ENCODE peak calls at places on chromosomes 4 and X, in ten cellular contexts. One of them, this sample, is unnamed.

GRCh38 chr4:19711871-19712270 is 539.8 kb upstream of the SLIT2 start:
- DNase-seq in AG10803: peak
- DNase-seq in NCI-H1105 treated with DMSO at 0.1 percent for 48 hours: no peak
- DNase-seq in stimulated activated CD4-positive, alpha-beta T cell treated with anti-CD3 and anti-CD28 coated beads, TNF-alpha, amount 100 ng/mL, for 4 hours: no peak
- DNase-seq in iris pigment epithelial cell: peak
- DNase-seq in lower leg skin: no peak
- DNase-seq in lung microvascular endothelial cell: peak
- DNase-seq in C1 segment of cervical spinal cord: no peak
- DNase-seq in tibial nerve: no peak
- DNase-seq in activated gamma-delta T cell: no peak
- DNase-seq in this sample: no peak

GRCh38 chrX:139081965-139082364 is 370.4 kb upstream of the FGF13 start:
- DNase-seq in AG10803: no peak
- DNase-seq in NCI-H1105 treated with DMSO at 0.1 percent for 48 hours: no peak
- DNase-seq in stimulated activated CD4-positive, alpha-beta T cell treated with anti-CD3 and anti-CD28 coated beads, TNF-alpha, amount 100 ng/mL, for 4 hours: no peak
- DNase-seq in iris pigment epithelial cell: no peak
- DNase-seq in lower leg skin: no peak
- DNase-seq in lung microvascular endothelial cell: no peak
- DNase-seq in C1 segment of cervical spinal cord: no peak
- DNase-seq in tibial nerve: no peak
- DNase-seq in activated gamma-delta T cell: no peak
- DNase-seq in this sample: no peak

GRCh38 chr4:112515278-112516075 is 503 bp downstream of the NEUROG2 start:
- DNase-seq in AG10803: no peak
- DNase-seq in NCI-H1105 treated with DMSO at 0.1 percent for 48 hours: peak
- DNase-seq in stimulated activated CD4-positive, alpha-beta T cell treated with anti-CD3 and anti-CD28 coated beads, TNF-alpha, amount 100 ng/mL, for 4 hours: no peak
- DNase-seq in iris pigment epithelial cell: peak
- DNase-seq in lower leg skin: peak
- DNase-seq in lung microvascular endothelial cell: peak
- DNase-seq in C1 segment of cervical spinal cord: no peak
- DNase-seq in tibial nerve: no peak
- DNase-seq in activated gamma-delta T cell: peak
- DNase-seq in this sample: peak

GRCh38 chrX:33183366-33183765 is 28.0 kb downstream of the DMD start:
- DNase-seq in AG10803: no peak
- DNase-seq in NCI-H1105 treated with DMSO at 0.1 percent for 48 hours: no peak
- DNase-seq in stimulated activated CD4-positive, alpha-beta T cell treated with anti-CD3 and anti-CD28 coated beads, TNF-alpha, amount 100 ng/mL, for 4 hours: no peak
- DNase-seq in iris pigment epithelial cell: peak
- DNase-seq in lower leg skin: no peak
- DNase-seq in lung microvascular endothelial cell: peak
- DNase-seq in C1 segment of cervical spinal cord: no peak
- DNase-seq in tibial nerve: peak
- DNase-seq in activated gamma-delta T cell: no peak
- DNase-seq in this sample: no peak

GRCh38 chr4:24382381-24382780 is 202.0 kb downstream of the DHX15 start:
- DNase-seq in AG10803: no peak
- DNase-seq in NCI-H1105 treated with DMSO at 0.1 percent for 48 hours: no peak
- DNase-seq in stimulated activated CD4-positive, alpha-beta T cell treated with anti-CD3 and anti-CD28 coated beads, TNF-alpha, amount 100 ng/mL, for 4 hours: no peak
- DNase-seq in iris pigment epithelial cell: no peak
- DNase-seq in lower leg skin: no peak
- DNase-seq in lung microvascular endothelial cell: peak
- DNase-seq in C1 segment of cervical spinal cord: no peak
- DNase-seq in tibial nerve: no peak
- DNase-seq in activated gamma-delta T cell: no peak
- DNase-seq in this sample: no peak

GRCh38 chrX:94524867-94525266 is 850.9 kb downstream of the FAM133A start:
- DNase-seq in AG10803: no peak
- DNase-seq in NCI-H1105 treated with DMSO at 0.1 percent for 48 hours: no peak
- DNase-seq in stimulated activated CD4-positive, alpha-beta T cell treated with anti-CD3 and anti-CD28 coated beads, TNF-alpha, amount 100 ng/mL, for 4 hours: no peak
- DNase-seq in iris pigment epithelial cell: no peak
- DNase-seq in lower leg skin: no peak
- DNase-seq in lung microvascular endothelial cell: no peak
- DNase-seq in C1 segment of cervical spinal cord: no peak
- DNase-seq in tibial nerve: no peak
- DNase-seq in activated gamma-delta T cell: no peak
- DNase-seq in this sample: no peak

GRCh38 chr4:88964450-88964849 is 92.5 kb downstream of the FAM13A start:
- DNase-seq in AG10803: peak
- DNase-seq in NCI-H1105 treated with DMSO at 0.1 percent for 48 hours: no peak
- DNase-seq in stimulated activated CD4-positive, alpha-beta T cell treated with anti-CD3 and anti-CD28 coated beads, TNF-alpha, amount 100 ng/mL, for 4 hours: no peak
- DNase-seq in iris pigment epithelial cell: no peak
- DNase-seq in lower leg skin: no peak
- DNase-seq in lung microvascular endothelial cell: peak
- DNase-seq in C1 segment of cervical spinal cord: no peak
- DNase-seq in tibial nerve: no peak
- DNase-seq in activated gamma-delta T cell: no peak
- DNase-seq in this sample: peak

GRCh38 chr4:38085394-38086150 is 125.4 kb downstream of the PTTG2 start:
- DNase-seq in AG10803: peak
- DNase-seq in NCI-H1105 treated with DMSO at 0.1 percent for 48 hours: no peak
- DNase-seq in stimulated activated CD4-positive, alpha-beta T cell treated with anti-CD3 and anti-CD28 coated beads, TNF-alpha, amount 100 ng/mL, for 4 hours: no peak
- DNase-seq in iris pigment epithelial cell: no peak
- DNase-seq in lower leg skin: no peak
- DNase-seq in lung microvascular endothelial cell: no peak
- DNase-seq in C1 segment of cervical spinal cord: no peak
- DNase-seq in tibial nerve: no peak
- DNase-seq in activated gamma-delta T cell: no peak
- DNase-seq in this sample: no peak

GRCh38 chr4:110683600-110683999 is 60.7 kb upstream of the PITX2 start:
- DNase-seq in AG10803: no peak
- DNase-seq in NCI-H1105 treated with DMSO at 0.1 percent for 48 hours: no peak
- DNase-seq in stimulated activated CD4-positive, alpha-beta T cell treated with anti-CD3 and anti-CD28 coated beads, TNF-alpha, amount 100 ng/mL, for 4 hours: no peak
- DNase-seq in iris pigment epithelial cell: no peak
- DNase-seq in lower leg skin: no peak
- DNase-seq in lung microvascular endothelial cell: no peak
- DNase-seq in C1 segment of cervical spinal cord: no peak
- DNase-seq in tibial nerve: no peak
- DNase-seq in activated gamma-delta T cell: no peak
- DNase-seq in this sample: no peak

GRCh38 chr4:187209921-187210613 is 486.4 kb upstream of the FAT1 start:
- DNase-seq in AG10803: peak
- DNase-seq in NCI-H1105 treated with DMSO at 0.1 percent for 48 hours: no peak
- DNase-seq in stimulated activated CD4-positive, alpha-beta T cell treated with anti-CD3 and anti-CD28 coated beads, TNF-alpha, amount 100 ng/mL, for 4 hours: no peak
- DNase-seq in iris pigment epithelial cell: peak
- DNase-seq in lower leg skin: no peak
- DNase-seq in lung microvascular endothelial cell: no peak
- DNase-seq in C1 segment of cervical spinal cord: no peak
- DNase-seq in tibial nerve: no peak
- DNase-seq in activated gamma-delta T cell: no peak
- DNase-seq in this sample: no peak

GRCh38 chr4:182746876-182747275 is 170.3 kb downstream of the DCTD start:
- DNase-seq in AG10803: no peak
- DNase-seq in NCI-H1105 treated with DMSO at 0.1 percent for 48 hours: no peak
- DNase-seq in stimulated activated CD4-positive, alpha-beta T cell treated with anti-CD3 and anti-CD28 coated beads, TNF-alpha, amount 100 ng/mL, for 4 hours: no peak
- DNase-seq in iris pigment epithelial cell: no peak
- DNase-seq in lower leg skin: no peak
- DNase-seq in lung microvascular endothelial cell: peak
- DNase-seq in C1 segment of cervical spinal cord: no peak
- DNase-seq in tibial nerve: no peak
- DNase-seq in activated gamma-delta T cell: no peak
- DNase-seq in this sample: no peak

GRCh38 chrX:38052096-38052495 is 45.7 kb downstream of the SYTL5 start:
- DNase-seq in AG10803: peak
- DNase-seq in NCI-H1105 treated with DMSO at 0.1 percent for 48 hours: no peak
- DNase-seq in stimulated activated CD4-positive, alpha-beta T cell treated with anti-CD3 and anti-CD28 coated beads, TNF-alpha, amount 100 ng/mL, for 4 hours: no peak
- DNase-seq in iris pigment epithelial cell: peak
- DNase-seq in lower leg skin: no peak
- DNase-seq in lung microvascular endothelial cell: peak
- DNase-seq in C1 segment of cervical spinal cord: no peak
- DNase-seq in tibial nerve: no peak
- DNase-seq in activated gamma-delta T cell: no peak
- DNase-seq in this sample: no peak

GRCh38 chr4:48079972-48080391 is 54.1 kb downstream of the TXK start:
- DNase-seq in AG10803: no peak
- DNase-seq in NCI-H1105 treated with DMSO at 0.1 percent for 48 hours: no peak
- DNase-seq in stimulated activated CD4-positive, alpha-beta T cell treated with anti-CD3 and anti-CD28 coated beads, TNF-alpha, amount 100 ng/mL, for 4 hours: no peak
- DNase-seq in iris pigment epithelial cell: peak
- DNase-seq in lower leg skin: no peak
- DNase-seq in lung microvascular endothelial cell: peak
- DNase-seq in C1 segment of cervical spinal cord: no peak
- DNase-seq in tibial nerve: no peak
- DNase-seq in activated gamma-delta T cell: no peak
- DNase-seq in this sample: peak

GRCh38 chr4:151227731-151228130 is 49.2 kb upstream of the PRSS48 start:
- DNase-seq in AG10803: peak
- DNase-seq in NCI-H1105 treated with DMSO at 0.1 percent for 48 hours: no peak
- DNase-seq in stimulated activated CD4-positive, alpha-beta T cell treated with anti-CD3 and anti-CD28 coated beads, TNF-alpha, amount 100 ng/mL, for 4 hours: no peak
- DNase-seq in iris pigment epithelial cell: peak
- DNase-seq in lower leg skin: no peak
- DNase-seq in lung microvascular endothelial cell: peak
- DNase-seq in C1 segment of cervical spinal cord: peak
- DNase-seq in tibial nerve: peak
- DNase-seq in activated gamma-delta T cell: no peak
- DNase-seq in this sample: no peak

GRCh38 chrX:27953161-27953560 is 28.1 kb downstream of the DCAF8L1 start:
- DNase-seq in AG10803: no peak
- DNase-seq in NCI-H1105 treated with DMSO at 0.1 percent for 48 hours: no peak
- DNase-seq in stimulated activated CD4-positive, alpha-beta T cell treated with anti-CD3 and anti-CD28 coated beads, TNF-alpha, amount 100 ng/mL, for 4 hours: no peak
- DNase-seq in iris pigment epithelial cell: no peak
- DNase-seq in lower leg skin: no peak
- DNase-seq in lung microvascular endothelial cell: no peak
- DNase-seq in C1 segment of cervical spinal cord: no peak
- DNase-seq in tibial nerve: no peak
- DNase-seq in activated gamma-delta T cell: no peak
- DNase-seq in this sample: no peak

GRCh38 chr4:114615435-114615834 is 16.8 kb downstream of the UGT8 start:
- DNase-seq in AG10803: no peak
- DNase-seq in NCI-H1105 treated with DMSO at 0.1 percent for 48 hours: peak
- DNase-seq in stimulated activated CD4-positive, alpha-beta T cell treated with anti-CD3 and anti-CD28 coated beads, TNF-alpha, amount 100 ng/mL, for 4 hours: no peak
- DNase-seq in iris pigment epithelial cell: no peak
- DNase-seq in lower leg skin: no peak
- DNase-seq in lung microvascular endothelial cell: no peak
- DNase-seq in C1 segment of cervical spinal cord: no peak
- DNase-seq in tibial nerve: no peak
- DNase-seq in activated gamma-delta T cell: no peak
- DNase-seq in this sample: no peak

GRCh38 chr4:93827272-93827947 is 1.1 kb upstream of the ATOH1 start:
- DNase-seq in AG10803: no peak
- DNase-seq in NCI-H1105 treated with DMSO at 0.1 percent for 48 hours: no peak
- DNase-seq in stimulated activated CD4-positive, alpha-beta T cell treated with anti-CD3 and anti-CD28 coated beads, TNF-alpha, amount 100 ng/mL, for 4 hours: no peak
- DNase-seq in iris pigment epithelial cell: no peak
- DNase-seq in lower leg skin: no peak
- DNase-seq in lung microvascular endothelial cell: no peak
- DNase-seq in C1 segment of cervical spinal cord: no peak
- DNase-seq in tibial nerve: no peak
- DNase-seq in activated gamma-delta T cell: no peak
- DNase-seq in this sample: no peak

GRCh38 chrX:131621650-131622049 is 77.8 kb downstream of the OR13H1 start:
- DNase-seq in AG10803: no peak
- DNase-seq in NCI-H1105 treated with DMSO at 0.1 percent for 48 hours: no peak
- DNase-seq in stimulated activated CD4-positive, alpha-beta T cell treated with anti-CD3 and anti-CD28 coated beads, TNF-alpha, amount 100 ng/mL, for 4 hours: no peak
- DNase-seq in iris pigment epithelial cell: no peak
- DNase-seq in lower leg skin: no peak
- DNase-seq in lung microvascular endothelial cell: no peak
- DNase-seq in C1 segment of cervical spinal cord: no peak
- DNase-seq in tibial nerve: no peak
- DNase-seq in activated gamma-delta T cell: no peak
- DNase-seq in this sample: peak

GRCh38 chr4:158033416-158033863 is 139.4 kb downstream of the GASK1B start:
- DNase-seq in AG10803: peak
- DNase-seq in NCI-H1105 treated with DMSO at 0.1 percent for 48 hours: no peak
- DNase-seq in stimulated activated CD4-positive, alpha-beta T cell treated with anti-CD3 and anti-CD28 coated beads, TNF-alpha, amount 100 ng/mL, for 4 hours: no peak
- DNase-seq in iris pigment epithelial cell: peak
- DNase-seq in lower leg skin: peak
- DNase-seq in lung microvascular endothelial cell: peak
- DNase-seq in C1 segment of cervical spinal cord: no peak
- DNase-seq in tibial nerve: no peak
- DNase-seq in activated gamma-delta T cell: no peak
- DNase-seq in this sample: no peak

GRCh38 chrX:45889471-45889870 is 655.8 kb downstream of the ZNF674 start:
- DNase-seq in AG10803: peak
- DNase-seq in NCI-H1105 treated with DMSO at 0.1 percent for 48 hours: no peak
- DNase-seq in stimulated activated CD4-positive, alpha-beta T cell treated with anti-CD3 and anti-CD28 coated beads, TNF-alpha, amount 100 ng/mL, for 4 hours: no peak
- DNase-seq in iris pigment epithelial cell: peak
- DNase-seq in lower leg skin: no peak
- DNase-seq in lung microvascular endothelial cell: peak
- DNase-seq in C1 segment of cervical spinal cord: no peak
- DNase-seq in tibial nerve: no peak
- DNase-seq in activated gamma-delta T cell: no peak
- DNase-seq in this sample: no peak

GRCh38 chr4:138562544-138562961 is 320.4 kb upstream of the SLC7A11 start:
- DNase-seq in AG10803: peak
- DNase-seq in NCI-H1105 treated with DMSO at 0.1 percent for 48 hours: no peak
- DNase-seq in stimulated activated CD4-positive, alpha-beta T cell treated with anti-CD3 and anti-CD28 coated beads, TNF-alpha, amount 100 ng/mL, for 4 hours: no peak
- DNase-seq in iris pigment epithelial cell: peak
- DNase-seq in lower leg skin: no peak
- DNase-seq in lung microvascular endothelial cell: peak
- DNase-seq in C1 segment of cervical spinal cord: no peak
- DNase-seq in tibial nerve: no peak
- DNase-seq in activated gamma-delta T cell: no peak
- DNase-seq in this sample: no peak

GRCh38 chr4:150235795-150236385 is 157.6 kb downstream of the DCLK2 start:
- DNase-seq in AG10803: peak
- DNase-seq in NCI-H1105 treated with DMSO at 0.1 percent for 48 hours: no peak
- DNase-seq in stimulated activated CD4-positive, alpha-beta T cell treated with anti-CD3 and anti-CD28 coated beads, TNF-alpha, amount 100 ng/mL, for 4 hours: no peak
- DNase-seq in iris pigment epithelial cell: peak
- DNase-seq in lower leg skin: no peak
- DNase-seq in lung microvascular endothelial cell: no peak
- DNase-seq in C1 segment of cervical spinal cord: no peak
- DNase-seq in tibial nerve: no peak
- DNase-seq in activated gamma-delta T cell: no peak
- DNase-seq in this sample: no peak

GRCh38 chr4:48047896-48048295 is 31.3 kb downstream of the NIPAL1 start:
- DNase-seq in AG10803: no peak
- DNase-seq in NCI-H1105 treated with DMSO at 0.1 percent for 48 hours: no peak
- DNase-seq in stimulated activated CD4-positive, alpha-beta T cell treated with anti-CD3 and anti-CD28 coated beads, TNF-alpha, amount 100 ng/mL, for 4 hours: no peak
- DNase-seq in iris pigment epithelial cell: no peak
- DNase-seq in lower leg skin: no peak
- DNase-seq in lung microvascular endothelial cell: no peak
- DNase-seq in C1 segment of cervical spinal cord: no peak
- DNase-seq in tibial nerve: no peak
- DNase-seq in activated gamma-delta T cell: no peak
- DNase-seq in this sample: no peak

GRCh38 chr4:92303621-92304027 is at the start of gene GRID2:
- DNase-seq in AG10803: no peak
- DNase-seq in NCI-H1105 treated with DMSO at 0.1 percent for 48 hours: peak
- DNase-seq in stimulated activated CD4-positive, alpha-beta T cell treated with anti-CD3 and anti-CD28 coated beads, TNF-alpha, amount 100 ng/mL, for 4 hours: no peak
- DNase-seq in iris pigment epithelial cell: peak
- DNase-seq in lower leg skin: no peak
- DNase-seq in lung microvascular endothelial cell: no peak
- DNase-seq in C1 segment of cervical spinal cord: peak
- DNase-seq in tibial nerve: no peak
- DNase-seq in activated gamma-delta T cell: no peak
- DNase-seq in this sample: no peak

GRCh38 chrX:53135581-53135980 is 41.6 kb downstream of the KANTR start:
- DNase-seq in AG10803: no peak
- DNase-seq in NCI-H1105 treated with DMSO at 0.1 percent for 48 hours: no peak
- DNase-seq in stimulated activated CD4-positive, alpha-beta T cell treated with anti-CD3 and anti-CD28 coated beads, TNF-alpha, amount 100 ng/mL, for 4 hours: no peak
- DNase-seq in iris pigment epithelial cell: no peak
- DNase-seq in lower leg skin: no peak
- DNase-seq in lung microvascular endothelial cell: no peak
- DNase-seq in C1 segment of cervical spinal cord: no peak
- DNase-seq in tibial nerve: no peak
- DNase-seq in activated gamma-delta T cell: no peak
- DNase-seq in this sample: no peak

GRCh38 chr4:184893836-184894571 is 68.2 kb upstream of the ACSL1 start:
- DNase-seq in AG10803: no peak
- DNase-seq in NCI-H1105 treated with DMSO at 0.1 percent for 48 hours: no peak
- DNase-seq in stimulated activated CD4-positive, alpha-beta T cell treated with anti-CD3 and anti-CD28 coated beads, TNF-alpha, amount 100 ng/mL, for 4 hours: no peak
- DNase-seq in iris pigment epithelial cell: no peak
- DNase-seq in lower leg skin: no peak
- DNase-seq in lung microvascular endothelial cell: no peak
- DNase-seq in C1 segment of cervical spinal cord: no peak
- DNase-seq in tibial nerve: no peak
- DNase-seq in activated gamma-delta T cell: no peak
- DNase-seq in this sample: peak

GRCh38 chrX:55007633-55008032 is 7.5 kb downstream of the APEX2 start:
- DNase-seq in AG10803: peak
- DNase-seq in NCI-H1105 treated with DMSO at 0.1 percent for 48 hours: no peak
- DNase-seq in stimulated activated CD4-positive, alpha-beta T cell treated with anti-CD3 and anti-CD28 coated beads, TNF-alpha, amount 100 ng/mL, for 4 hours: no peak
- DNase-seq in iris pigment epithelial cell: peak
- DNase-seq in lower leg skin: no peak
- DNase-seq in lung microvascular endothelial cell: peak
- DNase-seq in C1 segment of cervical spinal cord: no peak
- DNase-seq in tibial nerve: peak
- DNase-seq in activated gamma-delta T cell: no peak
- DNase-seq in this sample: peak

GRCh38 chr4:146520894-146521542 is 722 bp downstream of the SLC10A7 start:
- DNase-seq in AG10803: peak
- DNase-seq in NCI-H1105 treated with DMSO at 0.1 percent for 48 hours: peak
- DNase-seq in stimulated activated CD4-positive, alpha-beta T cell treated with anti-CD3 and anti-CD28 coated beads, TNF-alpha, amount 100 ng/mL, for 4 hours: no peak
- DNase-seq in iris pigment epithelial cell: peak
- DNase-seq in lower leg skin: no peak
- DNase-seq in lung microvascular endothelial cell: peak
- DNase-seq in C1 segment of cervical spinal cord: peak
- DNase-seq in tibial nerve: peak
- DNase-seq in activated gamma-delta T cell: no peak
- DNase-seq in this sample: peak

This sample was measured in PC-9.